ENCODE peak calls at places on chromosome 18, in four cellular contexts. One of them, this sample, is unnamed.

GRCh38 chr18:4035521-4035920 is 419.6 kb downstream of the DLGAP1 start:
- DNase-seq in HCT116: no peak
- DNase-seq in PC-3: no peak
- DNase-seq in hepatocyte: no peak
- DNase-seq in this sample: no peak

GRCh38 chr18:71784777-71785176 is 759.4 kb downstream of the CBLN2 start:
- DNase-seq in HCT116: no peak
- DNase-seq in PC-3: peak; percentile 46
- DNase-seq in hepatocyte: peak; percentile 39
- DNase-seq in this sample: no peak

GRCh38 chr18:250685-251084 is 17.2 kb downstream of the THOC1 start:
- DNase-seq in HCT116: no peak
- DNase-seq in PC-3: peak; percentile 71
- DNase-seq in hepatocyte: no peak
- DNase-seq in this sample: no peak

GRCh38 chr18:74116628-74117554 is 30.7 kb downstream of the FBXO15 start:
- DNase-seq in HCT116: peak; percentile 8
- DNase-seq in PC-3: peak; percentile 60
- DNase-seq in hepatocyte: peak; percentile 58
- DNase-seq in this sample: no peak

GRCh38 chr18:23716516-23716915 is 27.3 kb downstream of the LAMA3 start:
- DNase-seq in HCT116: no peak
- DNase-seq in PC-3: no peak
- DNase-seq in hepatocyte: peak; percentile 63
- DNase-seq in this sample: peak; percentile 29

GRCh38 chr18:76376668-76377358 is 118.2 kb downstream of the ZNF516 start:
- DNase-seq in HCT116: no peak
- DNase-seq in PC-3: no peak
- DNase-seq in hepatocyte: no peak
- DNase-seq in this sample: no peak

GRCh38 chr18:56107821-56108485 is 520.0 kb upstream of the TCF4 start:
- DNase-seq in HCT116: no peak
- DNase-seq in PC-3: no peak
- DNase-seq in hepatocyte: no peak
- DNase-seq in this sample: no peak

GRCh38 chr18:23433360-23433759 is 19.7 kb upstream of the RIOK3 start:
- DNase-seq in HCT116: no peak
- DNase-seq in PC-3: no peak
- DNase-seq in hepatocyte: no peak
- DNase-seq in this sample: no peak

GRCh38 chr18:59606193-59607175 is 90.7 kb downstream of the CCBE1 start:
- DNase-seq in HCT116: no peak
- DNase-seq in PC-3: no peak
- DNase-seq in hepatocyte: no peak
- DNase-seq in this sample: no peak

GRCh38 chr18:59318460-59318859 is at the start of gene CPLX4:
- DNase-seq in HCT116: no peak
- DNase-seq in PC-3: no peak
- DNase-seq in hepatocyte: no peak
- DNase-seq in this sample: no peak

GRCh38 chr18:12906119-12906518 is 22.1 kb upstream of the PTPN2 start:
- DNase-seq in HCT116: no peak
- DNase-seq in PC-3: no peak
- DNase-seq in hepatocyte: no peak
- DNase-seq in this sample: no peak

GRCh38 chr18:12420831-12421421 is 13.2 kb downstream of the PRELID3A start:
- DNase-seq in HCT116: no peak
- DNase-seq in PC-3: no peak
- DNase-seq in hepatocyte: peak; percentile 38
- DNase-seq in this sample: no peak

GRCh38 chr18:29234751-29235150 is 1057.8 kb upstream of the CDH2 start:
- DNase-seq in HCT116: no peak
- DNase-seq in PC-3: no peak
- DNase-seq in hepatocyte: no peak
- DNase-seq in this sample: no peak

GRCh38 chr18:13716916-13717315 is 9.4 kb downstream of the FAM210A start:
- DNase-seq in HCT116: no peak
- DNase-seq in PC-3: no peak
- DNase-seq in hepatocyte: no peak
- DNase-seq in this sample: peak; percentile 16

GRCh38 chr18:76351961-76352581 is 143.0 kb downstream of the ZNF516 start:
- DNase-seq in HCT116: no peak
- DNase-seq in PC-3: peak; percentile 29
- DNase-seq in hepatocyte: peak; percentile 78
- DNase-seq in this sample: no peak

GRCh38 chr18:79868168-79868784 is 70.5 kb downstream of the KCNG2 start:
- DNase-seq in HCT116: no peak
- DNase-seq in PC-3: no peak
- DNase-seq in hepatocyte: no peak
- DNase-seq in this sample: no peak

GRCh38 chr18:28767781-28768211 is 590.9 kb upstream of the CDH2 start:
- DNase-seq in HCT116: no peak
- DNase-seq in PC-3: peak; percentile 63
- DNase-seq in hepatocyte: no peak
- DNase-seq in this sample: no peak

GRCh38 chr18:73258375-73259087 is 390.7 kb upstream of the NETO1 start:
- DNase-seq in HCT116: no peak
- DNase-seq in PC-3: no peak
- DNase-seq in hepatocyte: no peak
- DNase-seq in this sample: no peak

GRCh38 chr18:43870626-43871025 is 593.3 kb upstream of the SYT4 start:
- DNase-seq in HCT116: no peak
- DNase-seq in PC-3: no peak
- DNase-seq in hepatocyte: no peak
- DNase-seq in this sample: no peak

GRCh38 chr18:76581261-76581660 is 86.2 kb upstream of the ZNF516 start:
- DNase-seq in HCT116: no peak
- DNase-seq in PC-3: no peak
- DNase-seq in hepatocyte: no peak
- DNase-seq in this sample: no peak

GRCh38 chr18:43671431-43671830 is 394.1 kb upstream of the SYT4 start:
- DNase-seq in HCT116: no peak
- DNase-seq in PC-3: peak; percentile 15
- DNase-seq in hepatocyte: no peak
- DNase-seq in this sample: no peak

GRCh38 chr18:62389761-62390481 is 64.8 kb downstream of the TNFRSF11A start:
- DNase-seq in HCT116: no peak
- DNase-seq in PC-3: peak; percentile 79
- DNase-seq in hepatocyte: peak; percentile 55
- DNase-seq in this sample: peak; percentile 16

GRCh38 chr18:11037841-11038240 is 111.5 kb downstream of the PIEZO2 start:
- DNase-seq in HCT116: no peak
- DNase-seq in PC-3: no peak
- DNase-seq in hepatocyte: no peak
- DNase-seq in this sample: no peak

GRCh38 chr18:22987547-22988182 is 54.5 kb downstream of the RBBP8 start:
- DNase-seq in HCT116: no peak
- DNase-seq in PC-3: peak; percentile 31
- DNase-seq in hepatocyte: peak; percentile 6
- DNase-seq in this sample: no peak

GRCh38 chr18:22796069-22796468 is 137.1 kb upstream of the RBBP8 start:
- DNase-seq in HCT116: no peak
- DNase-seq in PC-3: peak; percentile 44
- DNase-seq in hepatocyte: no peak
- DNase-seq in this sample: no peak

GRCh38 chr18:65103864-65104263 is 646.9 kb upstream of the CDH7 start:
- DNase-seq in HCT116: no peak
- DNase-seq in PC-3: no peak
- DNase-seq in hepatocyte: no peak
- DNase-seq in this sample: no peak

GRCh38 chr18:11857177-11857887 is 6.1 kb downstream of the CHMP1B start:
- DNase-seq in HCT116: peak; percentile 95
- DNase-seq in PC-3: peak; percentile 99
- DNase-seq in hepatocyte: peak; percentile 92
- DNase-seq in this sample: peak; percentile 87

GRCh38 chr18:8241731-8242130 is 367.5 kb upstream of the RAB12 start:
- DNase-seq in HCT116: no peak
- DNase-seq in PC-3: no peak
- DNase-seq in hepatocyte: no peak
- DNase-seq in this sample: no peak

GRCh38 chr18:6057604-6058003 is 162.3 kb upstream of the TMEM200C start:
- DNase-seq in HCT116: no peak
- DNase-seq in PC-3: peak; percentile 38
- DNase-seq in hepatocyte: no peak
- DNase-seq in this sample: no peak

GRCh38 chr18:64202229-64202835 is 53.4 kb upstream of the LINC00305 start:
- DNase-seq in HCT116: no peak
- DNase-seq in PC-3: no peak
- DNase-seq in hepatocyte: peak; percentile 9
- DNase-seq in this sample: no peak

GRCh38 chr18:51522821-51523220 is 325.3 kb upstream of the MEX3C start:
- DNase-seq in HCT116: no peak
- DNase-seq in PC-3: no peak
- DNase-seq in hepatocyte: no peak
- DNase-seq in this sample: no peak

GRCh38 chr18:51525453-51526225 is 328.2 kb upstream of the MEX3C start:
- DNase-seq in HCT116: no peak
- DNase-seq in PC-3: no peak
- DNase-seq in hepatocyte: no peak
- DNase-seq in this sample: no peak

GRCh38 chr18:51531496-51531895 is 334.0 kb upstream of the MEX3C start:
- DNase-seq in HCT116: no peak
- DNase-seq in PC-3: peak; percentile 65
- DNase-seq in hepatocyte: no peak
- DNase-seq in this sample: peak; percentile 92

GRCh38 chr18:51523671-51524070 is 326.2 kb upstream of the MEX3C start:
- DNase-seq in HCT116: no peak
- DNase-seq in PC-3: no peak
- DNase-seq in hepatocyte: no peak
- DNase-seq in this sample: no peak

DNA sequence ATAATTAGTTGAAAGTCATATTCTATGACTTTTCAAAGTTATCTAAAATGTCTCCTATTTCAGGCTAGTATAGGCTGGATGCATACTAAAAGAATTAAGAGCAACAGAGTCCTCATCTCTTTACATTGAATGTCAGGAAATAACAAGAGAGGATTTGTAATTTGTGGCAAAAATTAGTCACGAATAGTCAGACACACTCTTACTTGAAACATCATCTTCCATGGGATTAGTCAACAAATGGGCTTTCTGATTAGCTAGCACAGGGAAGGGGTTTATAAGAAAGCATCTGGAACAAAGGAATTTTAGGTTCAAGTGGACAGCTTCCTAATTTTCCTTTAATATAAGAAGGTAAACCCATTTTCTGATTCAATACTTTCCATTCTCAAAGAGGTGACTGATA is 330.3 kb upstream of the MEX3C start:
- DNase-seq in HCT116: no peak
- DNase-seq in PC-3: no peak
- DNase-seq in hepatocyte: no peak
- DNase-seq in this sample: no peak
- H3K9me2 ChIP-seq in HCT116: no peaks in the 10 kb centered on the region
- H3K9me2 ChIP-seq in PC-3: no peaks in the 10 kb centered on the region
- H3K9me2 ChIP-seq in hepatocyte: no peaks in the 10 kb centered on the region
- H3K9me2 ChIP-seq in this sample: no peaks in the 10 kb centered on the region

DNA sequence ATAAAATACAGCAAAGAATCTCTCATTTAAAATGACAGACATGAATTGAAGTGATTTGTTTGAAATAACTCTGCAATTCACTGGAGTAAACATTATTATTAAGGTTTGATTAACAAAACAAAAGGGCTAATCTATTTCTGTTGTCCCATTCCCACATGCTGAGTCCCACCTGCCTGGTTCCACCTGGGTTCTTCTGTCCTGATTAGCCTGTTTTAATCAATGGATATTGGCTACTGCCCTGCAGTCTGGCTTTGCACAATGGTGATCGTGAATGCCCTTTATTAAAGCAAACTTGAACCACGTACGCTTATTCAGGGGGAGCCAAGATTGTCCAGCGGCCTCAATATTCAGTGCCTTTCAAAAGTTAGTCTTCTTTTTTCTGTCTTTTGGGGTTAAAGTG is 72.8 kb upstream of the CDH19 start:
- DNase-seq in HCT116: no peak
- DNase-seq in PC-3: no peak
- DNase-seq in hepatocyte: no peak
- DNase-seq in this sample: no peak
- H3K4me2 ChIP-seq in HCT116: no peak overlapping the region
- H3K4me2 ChIP-seq in PC-3: no peak overlapping the region
- H3K4me2 ChIP-seq in hepatocyte: no peak overlapping the region
- H3K4me2 ChIP-seq in this sample: no peak overlapping the region

GRCh38 chr18:9930299-9930884 is 16.6 kb downstream of the VAPA start:
- DNase-seq in HCT116: no peak
- DNase-seq in PC-3: no peak
- DNase-seq in hepatocyte: no peak
- DNase-seq in this sample: no peak
- H4K20me1 ChIP-seq in HCT116: peaks cover 57% of the 10 kb centered on the region
- H4K20me1 ChIP-seq in PC-3: peaks cover 75% of the 10 kb centered on the region
- H4K20me1 ChIP-seq in hepatocyte: peaks cover 93% of the 10 kb centered on the region
- H4K20me1 ChIP-seq in this sample: peaks cover 83% of the 10 kb centered on the region

GRCh38 chr18:9810216-9810804 is 75.5 kb upstream of the TXNDC2 start:
- DNase-seq in HCT116: no peak
- DNase-seq in PC-3: no peak
- DNase-seq in hepatocyte: no peak
- DNase-seq in this sample: no peak

GRCh38 chr18:9808190-9808529 is 77.6 kb upstream of the TXNDC2 start:
- DNase-seq in HCT116: no peak
- DNase-seq in PC-3: no peak
- DNase-seq in hepatocyte: no peak
- DNase-seq in this sample: no peak

GRCh38 chr18:9808530-9809241 is 77.1 kb upstream of the TXNDC2 start:
- DNase-seq in HCT116: no peak
- DNase-seq in PC-3: peak; percentile 72
- DNase-seq in hepatocyte: no peak
- DNase-seq in this sample: no peak

GRCh38 chr18:9810994-9811393 is 74.8 kb upstream of the TXNDC2 start:
- DNase-seq in HCT116: no peak
- DNase-seq in PC-3: no peak
- DNase-seq in hepatocyte: no peak
- DNase-seq in this sample: no peak

GRCh38 chr18:9809686-9810085 is 76.1 kb upstream of the TXNDC2 start:
- DNase-seq in HCT116: no peak
- DNase-seq in PC-3: no peak
- DNase-seq in hepatocyte: no peak
- DNase-seq in this sample: no peak
- H3K9me2 ChIP-seq in HCT116: no peaks in the 10 kb centered on the region
- H3K9me2 ChIP-seq in PC-3: no peaks in the 10 kb centered on the region
- H3K9me2 ChIP-seq in hepatocyte: no peaks in the 10 kb centered on the region
- H3K9me2 ChIP-seq in this sample: no peaks in the 10 kb centered on the region

GRCh38 chr18:48541026-48541746 is 2.4 kb downstream of the CTIF start:
- DNase-seq in HCT116: no peak
- DNase-seq in PC-3: peak; percentile 50
- DNase-seq in hepatocyte: peak; percentile 88
- DNase-seq in this sample: peak; percentile 48
- H3K4me2 ChIP-seq in HCT116: peak overlapping the region; percentile 97
- H3K4me2 ChIP-seq in PC-3: peak overlapping the region; percentile 87
- H3K4me2 ChIP-seq in hepatocyte: peak overlapping the region; percentile 96
- H3K4me2 ChIP-seq in this sample: peak overlapping the region; percentile 99

This sample was measured in PC-9.